ENCODE peak calls at places on chromosomes 11 and 22, in nine cellular contexts. J is cardiac fibroblast, L is ovary, N is body of pancreas, S is omental fat pad, A is uterus, C is heart right ventricle, Q is brain microvascular endothelial cell, B is colonic mucosa. O is an unnamed sample.

GRCh38 chr11:35237860-35238715 is 99.1 kb downstream of the CD44 start:
- DNase-seq in S (no peak), A (no peak), J (peak; percentile 40), B (peak; percentile 61), C (peak; percentile 62), Q (peak; percentile 16), L (no peak), N (no peak), O (no peak)

GRCh38 chr11:46524201-46524600 is 69.6 kb downstream of the AMBRA1 start:
- DNase-seq in S (no peak), N (no peak), A (no peak), Q (no peak), B (peak; percentile 78), J (no peak), C (no peak), L (no peak), O (no peak)

GRCh38 chr22:44538071-44538470 is 40.0 kb upstream of the RTL6 start:
- DNase-seq in S (no peak), Q (no peak), N (no peak), C (no peak), L (no peak), B (no peak), A (no peak), J (peak; percentile 53), O (no peak)

GRCh38 chr22:38953577-38954413 is 3.6 kb upstream of the APOBEC3A start:
- DNase-seq in C (no peak), S (no peak), A (no peak), N (no peak), B (peak; percentile 50), L (no peak), Q (no peak), J (no peak), O (no peak)

GRCh38 chr11:67542971-67543370 is 19.7 kb upstream of the CABP2 start:
- DNase-seq in Q (no peak), S (no peak), J (no peak), B (peak; percentile 55), C (no peak), A (no peak), L (no peak), N (no peak), O (no peak)

GRCh38 chr22:31929126-31929928 is 15.0 kb upstream of the YWHAH start:
- DNase-seq in C (peak; percentile 41), N (no peak), J (no peak), S (no peak), L (no peak), B (peak; percentile 35), A (no peak), Q (no peak), O (peak; percentile 64)

GRCh38 chr11:14499178-14499559 is 442 bp downstream of the COPB1 start:
- DNase-seq in C (peak; percentile 49), Q (no peak), B (peak; percentile 55), L (peak; percentile 60), A (peak; percentile 30), J (peak; percentile 28), N (peak; percentile 36), S (no peak), O (no peak)

GRCh38 chr11:75557649-75558494 is 4.2 kb upstream of the SERPINH1 start:
- DNase-seq in B (no peak), J (peak; percentile 98), C (peak; percentile 61), N (no peak), A (peak; percentile 88), Q (peak; percentile 88), S (no peak), L (peak; percentile 80), O (no peak)

GRCh38 chr11:109527496-109527895 is 105.5 kb downstream of the C11orf87 start:
- DNase-seq in S (no peak), Q (no peak), J (no peak), C (no peak), B (no peak), N (no peak), A (no peak), L (no peak), O (no peak)

GRCh38 chr11:16611395-16612233 is 126.8 kb upstream of the C11orf58 start:
- DNase-seq in L (no peak), C (no peak), S (no peak), B (no peak), N (peak; percentile 16), J (no peak), A (no peak), Q (no peak), O (no peak)

GRCh38 chr11:6646040-6646439 is 9.6 kb downstream of the DCHS1 start:
- DNase-seq in C (peak; percentile 87), N (no peak), L (no peak), Q (peak; percentile 72), A (no peak), J (peak; percentile 65), S (no peak), B (no peak), O (no peak)

GRCh38 chr11:44112083-44112865 is 16.8 kb downstream of the EXT2 start:
- DNase-seq in B (no peak), S (peak; percentile 42), L (no peak), A (peak; percentile 24), Q (peak; percentile 46), N (peak; percentile 19), J (peak; percentile 59), C (peak; percentile 48), O (peak; percentile 42)

GRCh38 chr11:43632171-43632570 is 48.4 kb upstream of the HSD17B12 start:
- DNase-seq in L (no peak), S (no peak), Q (no peak), A (no peak), N (no peak), C (no peak), B (no peak), J (no peak), O (no peak)

GRCh38 chr11:61265357-61265756 is 24.4 kb downstream of the PGA5 start:
- DNase-seq in S (no peak), A (no peak), B (no peak), C (no peak), Q (no peak), J (no peak), N (no peak), L (no peak), O (no peak)

GRCh38 chr11:116882386-116882785 is 45.0 kb upstream of the APOA1 start:
- DNase-seq in B (no peak), N (no peak), Q (peak; percentile 40), A (no peak), C (no peak), S (no peak), L (no peak), J (no peak), O (no peak)

GRCh38 chr22:29988719-29989118 is 91.5 kb upstream of the HORMAD2 start:
- DNase-seq in J (peak; percentile 59), S (no peak), Q (no peak), B (no peak), A (no peak), C (no peak), N (no peak), L (no peak), O (no peak)

DNA sequence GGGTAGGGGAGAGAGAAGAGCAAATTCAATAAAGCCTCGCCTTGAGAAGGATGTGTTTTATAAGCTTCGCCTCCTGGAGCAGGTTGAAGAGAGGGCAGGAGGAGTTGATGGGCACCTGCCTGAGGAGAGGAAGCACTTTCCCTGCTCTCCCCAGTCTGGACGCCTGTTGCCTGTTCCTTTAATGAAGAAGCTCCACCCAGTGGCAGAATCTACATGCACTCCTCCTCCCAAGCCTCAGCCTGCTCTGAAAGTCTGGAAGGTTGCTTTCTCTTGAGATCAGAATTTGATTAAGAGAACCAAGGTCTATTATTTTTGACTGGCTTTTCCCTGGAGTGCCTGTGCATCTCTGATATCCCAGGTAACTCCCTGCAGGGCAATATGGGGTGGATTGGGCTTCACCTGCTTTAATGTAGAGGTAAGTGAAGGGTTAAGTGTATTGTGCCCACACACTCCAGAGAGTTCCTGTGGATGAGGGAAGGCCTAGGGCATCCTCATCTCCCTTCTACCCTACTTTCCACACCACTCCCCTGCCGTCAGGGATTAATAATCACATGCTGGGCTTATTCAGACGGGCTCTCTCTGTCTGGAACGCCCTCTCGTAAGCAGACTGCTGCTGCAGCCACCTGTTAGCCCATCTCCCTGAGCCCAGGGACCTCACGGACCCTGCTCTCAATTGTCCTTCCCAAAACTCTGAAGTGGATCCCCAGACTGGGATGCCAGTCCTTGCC is 22.3 kb downstream of the NTM start:
- DNase-seq in L (no peak), C (no peak), Q (no peak), B (no peak), A (no peak), S (no peak), J (peak; percentile 4), N (no peak), O (no peak)
- TF ChIP-seq CTCF in L (no peak), C (no peak), Q (peak; percentile 55), B (no peak), A (no peak), S (no peak), J (no peak), N (no peak), O (peak; percentile 44)

GRCh38 chr22:48103126-48103875 is 1340.9 kb downstream of the TBC1D22A start:
- DNase-seq in Q (no peak), A (no peak), B (no peak), N (no peak), J (no peak), S (no peak), C (no peak), L (no peak), O (no peak)
- TF ChIP-seq CTCF in Q (no peak), A (no peak), B (no peak), N (no peak), J (no peak), S (no peak), C (no peak), L (no peak), O (no peak)

GRCh38 chr22:46114518-46115387 is 35.6 kb upstream of the PPARA start:
- DNase-seq in A (peak; percentile 48), L (peak; percentile 64), Q (no peak), S (no peak), B (no peak), N (peak; percentile 60), J (no peak), C (no peak), O (peak; percentile 23)
- TF ChIP-seq CTCF in A (no peak), L (no peak), Q (no peak), S (no peak), B (no peak), N (peak; percentile 18), J (no peak), C (peak; percentile 11), O (no peak)

GRCh38 chr11:130052556-130052955 is 17.1 kb upstream of the APLP2 start:
- DNase-seq in Q (no peak), L (no peak), J (no peak), N (no peak), C (no peak), B (no peak), A (no peak), S (no peak), O (no peak)

GRCh38 chr11:130051077-130051476 is 18.6 kb upstream of the APLP2 start:
- DNase-seq in J (peak; percentile 37), L (no peak), A (no peak), N (no peak), B (no peak), C (no peak), Q (no peak), S (no peak), O (no peak)

GRCh38 chr11:130050272-130050671 is 19.4 kb upstream of the APLP2 start:
- DNase-seq in S (no peak), Q (peak; percentile 7), A (no peak), C (peak; percentile 15), N (no peak), B (no peak), J (no peak), L (no peak), O (no peak)

GRCh38 chr11:130047141-130047540 is 22.6 kb upstream of the APLP2 start:
- DNase-seq in B (no peak), C (no peak), Q (no peak), S (no peak), A (no peak), L (no peak), J (no peak), N (no peak), O (no peak)

GRCh38 chr11:130049260-130049659 is 20.4 kb upstream of the APLP2 start:
- DNase-seq in N (no peak), Q (no peak), C (no peak), B (no peak), L (no peak), A (no peak), S (no peak), J (peak; percentile 20), O (no peak)
- TF ChIP-seq CTCF in N (no peak), Q (no peak), C (no peak), B (no peak), L (no peak), A (no peak), S (no peak), J (no peak), O (no peak)

O was measured in dorsolateral prefrontal cortex.